ENCODE peak calls at places on chromosomes 4 and X, in five cellular contexts. One of them, this sample, is unnamed.

GRCh38 chr4:121555315-121556107 is 141.3 kb downstream of the ANXA5 start:
- DNase-seq in cardiac muscle cell: no peak
- DNase-seq in IMR-90: peak
- DNase-seq in sigmoid colon: no peak
- DNase-seq in aorta: no peak
- DNase-seq in this sample: no peak

GRCh38 chrX:40922307-40922706 is 162.9 kb upstream of the USP9X start:
- DNase-seq in aorta: no peak
- DNase-seq in sigmoid colon: no peak
- DNase-seq in IMR-90: peak
- DNase-seq in cardiac muscle cell: peak
- DNase-seq in this sample: peak

GRCh38 chr4:69818060-69818639 is 41.8 kb downstream of the SULT1E1 start:
- DNase-seq in aorta: no peak
- DNase-seq in IMR-90: no peak
- DNase-seq in sigmoid colon: no peak
- DNase-seq in cardiac muscle cell: peak
- DNase-seq in this sample: no peak

GRCh38 chrX:40132751-40133150 is 35.0 kb upstream of the BCOR start:
- DNase-seq in sigmoid colon: peak
- DNase-seq in IMR-90: peak
- DNase-seq in aorta: peak
- DNase-seq in cardiac muscle cell: no peak
- DNase-seq in this sample: no peak

GRCh38 chr4:2426069-2426397 is 7.3 kb downstream of the CFAP99 start:
- DNase-seq in sigmoid colon: no peak
- DNase-seq in IMR-90: no peak
- DNase-seq in cardiac muscle cell: no peak
- DNase-seq in aorta: no peak
- DNase-seq in this sample: no peak

GRCh38 chr4:7021930-7022658 is 21.1 kb upstream of the TADA2B start:
- DNase-seq in cardiac muscle cell: no peak
- DNase-seq in IMR-90: peak
- DNase-seq in sigmoid colon: no peak
- DNase-seq in aorta: peak
- DNase-seq in this sample: no peak

GRCh38 chr4:3322059-3322550 is 29.3 kb downstream of the RGS12 start:
- DNase-seq in aorta: peak
- DNase-seq in IMR-90: peak
- DNase-seq in sigmoid colon: no peak
- DNase-seq in cardiac muscle cell: peak
- DNase-seq in this sample: no peak

GRCh38 chrX:53356186-53356585 is 66.3 kb downstream of the SMC1A start:
- DNase-seq in aorta: no peak
- DNase-seq in cardiac muscle cell: no peak
- DNase-seq in IMR-90: no peak
- DNase-seq in sigmoid colon: no peak
- DNase-seq in this sample: peak

GRCh38 chr4:138665851-138666250 is 349.7 kb upstream of the NOCT start:
- DNase-seq in IMR-90: no peak
- DNase-seq in cardiac muscle cell: no peak
- DNase-seq in aorta: no peak
- DNase-seq in sigmoid colon: no peak
- DNase-seq in this sample: no peak

GRCh38 chr4:124203613-124204284 is 508.8 kb downstream of the ANKRD50 start:
- DNase-seq in IMR-90: peak
- DNase-seq in cardiac muscle cell: no peak
- DNase-seq in sigmoid colon: no peak
- DNase-seq in aorta: no peak
- DNase-seq in this sample: no peak

GRCh38 chr4:7897811-7898210 is 41.9 kb downstream of the AFAP1 start:
- DNase-seq in IMR-90: peak
- DNase-seq in sigmoid colon: no peak
- DNase-seq in cardiac muscle cell: no peak
- DNase-seq in aorta: no peak
- DNase-seq in this sample: no peak

GRCh38 chrX:31508338-31508737 is 436.5 kb upstream of the FTHL17 start:
- DNase-seq in sigmoid colon: peak
- DNase-seq in aorta: no peak
- DNase-seq in IMR-90: peak
- DNase-seq in cardiac muscle cell: peak
- DNase-seq in this sample: no peak

GRCh38 chr4:2534904-2535385 is 1.5 kb upstream of the FAM193A start:
- DNase-seq in IMR-90: peak
- DNase-seq in sigmoid colon: no peak
- DNase-seq in cardiac muscle cell: no peak
- DNase-seq in aorta: no peak
- DNase-seq in this sample: no peak

GRCh38 chr4:71616168-71616811 is 167.6 kb downstream of the GC start:
- DNase-seq in aorta: no peak
- DNase-seq in sigmoid colon: no peak
- DNase-seq in IMR-90: no peak
- DNase-seq in cardiac muscle cell: no peak
- DNase-seq in this sample: no peak

GRCh38 chr4:2831611-2832308 is 11.9 kb upstream of the ADD1 start:
- DNase-seq in aorta: no peak
- DNase-seq in cardiac muscle cell: no peak
- DNase-seq in IMR-90: no peak
- DNase-seq in sigmoid colon: peak
- DNase-seq in this sample: no peak

GRCh38 chr4:55069248-55069647 is 56.1 kb downstream of the KDR start:
- DNase-seq in sigmoid colon: no peak
- DNase-seq in IMR-90: no peak
- DNase-seq in cardiac muscle cell: no peak
- DNase-seq in aorta: no peak
- DNase-seq in this sample: no peak

GRCh38 chrX:134095366-134095765 is 110.0 kb upstream of the GPC3 start:
- DNase-seq in IMR-90: no peak
- DNase-seq in aorta: no peak
- DNase-seq in cardiac muscle cell: no peak
- DNase-seq in sigmoid colon: no peak
- DNase-seq in this sample: no peak

GRCh38 chrX:19698691-19699090 is 183.4 kb upstream of the MAP3K15 start:
- DNase-seq in sigmoid colon: no peak
- DNase-seq in cardiac muscle cell: no peak
- DNase-seq in aorta: no peak
- DNase-seq in IMR-90: no peak
- DNase-seq in this sample: no peak

GRCh38 chr4:145937021-145937861 is 1.4 kb downstream of the ZNF827 start:
- DNase-seq in IMR-90: peak
- DNase-seq in sigmoid colon: peak
- DNase-seq in cardiac muscle cell: peak
- DNase-seq in aorta: peak
- DNase-seq in this sample: peak

GRCh38 chr4:14446311-14446710 is 556.0 kb upstream of the CPEB2 start:
- DNase-seq in cardiac muscle cell: no peak
- DNase-seq in IMR-90: peak
- DNase-seq in sigmoid colon: no peak
- DNase-seq in aorta: no peak
- DNase-seq in this sample: no peak

GRCh38 chrX:74521961-74522833 is 92.2 kb downstream of the RLIM start:
- DNase-seq in sigmoid colon: peak
- DNase-seq in IMR-90: peak
- DNase-seq in aorta: no peak
- DNase-seq in cardiac muscle cell: no peak
- DNase-seq in this sample: no peak

GRCh38 chr4:129905256-129905655 is 809.3 kb downstream of the C4orf33 start:
- DNase-seq in aorta: no peak
- DNase-seq in cardiac muscle cell: no peak
- DNase-seq in IMR-90: no peak
- DNase-seq in sigmoid colon: no peak
- DNase-seq in this sample: no peak

GRCh38 chr4:168711197-168712120 is 214.6 kb downstream of the PALLD start:
- DNase-seq in sigmoid colon: peak
- DNase-seq in IMR-90: peak
- DNase-seq in cardiac muscle cell: no peak
- DNase-seq in aorta: peak
- DNase-seq in this sample: peak

GRCh38 chr4:74793757-74794340 is 474 bp downstream of the BTC start:
- DNase-seq in sigmoid colon: peak
- DNase-seq in cardiac muscle cell: peak
- DNase-seq in IMR-90: no peak
- DNase-seq in aorta: peak
- DNase-seq in this sample: peak

GRCh38 chrX:40304115-40304514 is 206.4 kb upstream of the BCOR start:
- DNase-seq in aorta: no peak
- DNase-seq in IMR-90: no peak
- DNase-seq in sigmoid colon: no peak
- DNase-seq in cardiac muscle cell: no peak
- DNase-seq in this sample: no peak

GRCh38 chr4:137394000-137394399 is 138.3 kb downstream of the PCDH18 start:
- DNase-seq in aorta: no peak
- DNase-seq in IMR-90: no peak
- DNase-seq in cardiac muscle cell: no peak
- DNase-seq in sigmoid colon: no peak
- DNase-seq in this sample: no peak

GRCh38 chr4:15479089-15479912 is 9.6 kb downstream of the CC2D2A start:
- DNase-seq in aorta: no peak
- DNase-seq in sigmoid colon: peak
- DNase-seq in IMR-90: peak
- DNase-seq in cardiac muscle cell: peak
- DNase-seq in this sample: peak

GRCh38 chr4:31307026-31307425 is 586.9 kb downstream of the PCDH7 start:
- DNase-seq in cardiac muscle cell: no peak
- DNase-seq in sigmoid colon: no peak
- DNase-seq in IMR-90: no peak
- DNase-seq in aorta: no peak
- DNase-seq in this sample: no peak

GRCh38 chr4:26896636-26897035 is 36.0 kb downstream of the STIM2 start:
- DNase-seq in IMR-90: peak
- DNase-seq in cardiac muscle cell: no peak
- DNase-seq in aorta: no peak
- DNase-seq in sigmoid colon: no peak
- DNase-seq in this sample: no peak

GRCh38 chrX:66402165-66402564 is 236.7 kb downstream of the EDA2R start:
- DNase-seq in sigmoid colon: no peak
- DNase-seq in IMR-90: no peak
- DNase-seq in cardiac muscle cell: no peak
- DNase-seq in aorta: no peak
- DNase-seq in this sample: no peak

GRCh38 chr4:173490256-173490655 is 39.8 kb downstream of the HAND2 start:
- DNase-seq in IMR-90: no peak
- DNase-seq in sigmoid colon: no peak
- DNase-seq in cardiac muscle cell: no peak
- DNase-seq in aorta: no peak
- DNase-seq in this sample: no peak

DNA sequence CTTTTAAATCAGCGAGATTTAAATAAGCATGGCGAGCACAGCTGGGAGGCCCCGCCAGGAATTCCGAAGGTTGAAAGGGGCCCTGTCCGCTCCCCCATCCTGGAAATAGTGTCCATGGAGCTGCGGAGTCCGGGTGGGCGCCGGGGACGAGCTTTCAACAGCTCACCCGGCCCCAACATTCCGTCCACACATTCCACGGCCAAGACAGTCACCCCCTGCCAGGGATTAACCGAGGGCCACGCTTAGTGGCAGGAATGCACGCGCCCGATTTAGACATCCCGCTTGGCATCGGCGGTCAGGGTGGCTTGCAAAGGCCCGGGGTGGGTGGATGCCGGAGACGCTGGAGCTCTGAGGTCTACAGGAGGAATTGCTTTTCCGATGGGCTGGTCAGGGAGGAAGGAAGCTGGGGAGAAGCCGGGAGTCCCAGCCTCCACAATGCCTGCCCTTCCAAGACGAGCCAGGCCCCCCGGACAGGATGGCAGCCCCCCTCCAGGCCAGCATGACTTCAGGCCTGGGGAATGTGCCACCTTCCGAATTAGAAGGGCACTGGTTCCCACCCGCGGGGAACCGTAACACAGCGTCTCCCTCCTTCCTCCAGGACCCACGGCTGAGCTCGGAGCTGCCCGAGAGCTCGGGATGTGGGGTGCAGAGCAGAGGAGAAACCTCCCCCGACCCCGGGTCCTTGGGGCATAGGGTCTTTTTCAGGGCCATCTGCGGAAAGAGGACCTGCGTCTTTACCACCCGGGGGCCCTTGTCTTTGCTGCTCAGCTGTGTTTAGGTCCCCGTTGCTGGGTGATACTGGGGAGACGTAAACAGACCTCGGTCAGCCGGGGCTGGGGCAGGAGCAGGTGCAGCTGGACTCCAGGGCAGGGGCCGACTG is 26.9 kb upstream of the PPP2R3B start:
- DNase-seq in sigmoid colon: no peak
- DNase-seq in IMR-90: peak
- DNase-seq in cardiac muscle cell: peak
- DNase-seq in aorta: peak
- DNase-seq in this sample: no peak
- H3K4me3 ChIP-seq in sigmoid colon: peak
- H3K4me3 ChIP-seq in IMR-90: peak
- H3K4me3 ChIP-seq in cardiac muscle cell: no peak
- H3K4me3 ChIP-seq in aorta: peak
- H3K4me3 ChIP-seq in this sample: no peak

DNA sequence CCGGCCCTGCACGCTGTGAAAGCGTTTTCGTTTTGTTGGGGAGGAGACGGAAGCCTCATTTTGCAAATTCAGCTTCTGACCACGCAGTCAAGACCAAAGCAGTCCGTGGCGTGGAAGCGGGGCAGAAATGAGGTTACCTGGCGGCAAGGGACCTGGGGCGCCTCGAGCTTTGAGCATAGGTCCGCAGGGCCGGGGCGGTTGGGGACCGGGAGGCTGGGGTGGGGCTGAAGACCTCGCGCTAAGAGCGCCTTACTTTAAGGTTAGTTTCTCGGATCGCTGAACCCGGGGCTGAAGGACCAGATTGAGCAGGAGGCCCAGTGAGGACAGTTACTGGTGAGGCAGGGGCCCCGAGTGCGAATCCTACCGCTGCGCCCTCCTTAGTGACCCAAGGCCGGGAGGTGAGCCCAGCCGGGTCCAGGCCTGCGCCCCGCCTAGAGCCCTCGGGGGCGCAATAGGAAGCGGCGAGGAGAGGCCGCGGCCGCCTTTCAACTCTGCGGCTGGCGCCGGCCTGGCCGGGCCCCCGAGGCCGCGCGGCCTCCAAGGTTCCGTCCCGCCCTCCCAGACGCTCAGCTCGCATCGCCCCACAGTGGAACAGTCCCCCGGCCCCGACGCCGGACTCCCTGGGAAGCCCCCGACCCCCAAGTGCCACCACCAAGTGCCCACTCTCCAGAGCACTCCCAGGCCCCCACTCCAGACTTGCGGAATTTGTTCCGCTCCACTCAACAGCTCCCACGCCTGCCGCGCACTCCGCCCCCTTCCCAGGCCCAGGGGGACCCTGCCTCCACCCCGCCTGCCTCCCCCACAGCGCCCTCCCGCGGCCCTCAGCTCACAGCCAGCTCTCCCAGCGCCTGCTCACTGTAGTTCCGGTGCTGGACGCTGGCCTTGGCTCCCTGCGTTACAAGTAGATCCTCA is 7.6 kb downstream of the MSX1 start:
- DNase-seq in sigmoid colon: no peak
- DNase-seq in cardiac muscle cell: peak
- DNase-seq in IMR-90: no peak
- DNase-seq in aorta: no peak
- DNase-seq in this sample: peak
- H3K4me3 ChIP-seq in sigmoid colon: peak
- H3K4me3 ChIP-seq in cardiac muscle cell: peak
- H3K4me3 ChIP-seq in IMR-90: no peak
- H3K4me3 ChIP-seq in aorta: no peak
- H3K4me3 ChIP-seq in this sample: peak

GRCh38 chr4:183906486-183906735 is 1.3 kb downstream of the STOX2 start:
- DNase-seq in aorta: no peak
- DNase-seq in cardiac muscle cell: no peak
- DNase-seq in sigmoid colon: no peak
- DNase-seq in IMR-90: no peak
- DNase-seq in this sample: no peak
- H3K4me3 ChIP-seq in aorta: peak
- H3K4me3 ChIP-seq in cardiac muscle cell: peak
- H3K4me3 ChIP-seq in sigmoid colon: peak
- H3K4me3 ChIP-seq in IMR-90: peak
- H3K4me3 ChIP-seq in this sample: peak

GRCh38 chr4:158819942-158820786 is 51.3 kb downstream of the FNIP2 start:
- DNase-seq in sigmoid colon: no peak
- DNase-seq in IMR-90: peak
- DNase-seq in aorta: no peak
- DNase-seq in cardiac muscle cell: no peak
- DNase-seq in this sample: no peak
- H3K4me3 ChIP-seq in sigmoid colon: no peak
- H3K4me3 ChIP-seq in IMR-90: no peak
- H3K4me3 ChIP-seq in aorta: no peak
- H3K4me3 ChIP-seq in cardiac muscle cell: no peak
- H3K4me3 ChIP-seq in this sample: no peak

This sample was measured in WERI-Rb-1.